ENCODE peak calls at places on chromosomes 5 and 9, in eight cellular contexts. Q is upper lobe of right lung, Y is right cardiac atrium, E is A549, S is heart right ventricle, H is HepG2, M is aorta, O is mucosa of descending colon. R is an unnamed sample.

GRCh38 chr5:17258429-17258828 is 41.0 kb downstream of the BASP1 start:
- ATAC-seq in H (no peak), M (no peak), S (no peak), E (no peak), O (no peak), Q (no peak), Y (no peak), R (no peak)

GRCh38 chr5:114010362-114010761 is 351.5 kb upstream of the KCNN2 start:
- ATAC-seq in S (no peak), M (no peak), Y (no peak), E (no peak), O (no peak), Q (no peak), H (no peak), R (no peak)

GRCh38 chr5:148388692-148389091 is 4.9 kb downstream of the FBXO38 start:
- ATAC-seq in O (no peak), H (no peak), M (no peak), E (no peak), Y (peak; percentile 45), Q (no peak), S (no peak), R (no peak)

GRCh38 chr9:74281674-74282073 is 215.5 kb upstream of the RORB start:
- ATAC-seq in S (no peak), E (peak; percentile 75), H (peak; percentile 83), Q (no peak), M (no peak), O (no peak), Y (no peak), R (no peak)

GRCh38 chr5:39137391-39138181 is 63.4 kb upstream of the RICTOR start:
- ATAC-seq in H (peak; percentile 52), O (no peak), M (no peak), E (peak; percentile 80), Y (no peak), S (no peak), Q (no peak), R (no peak)

GRCh38 chr5:26205146-26205545 is 833.2 kb downstream of the CDH9 start:
- ATAC-seq in M (no peak), S (no peak), Y (no peak), O (no peak), Q (no peak), E (no peak), H (no peak), R (no peak)

GRCh38 chr5:40191041-40191550 is 488.6 kb upstream of the PTGER4 start:
- ATAC-seq in M (no peak), S (no peak), Y (no peak), E (no peak), H (no peak), Q (peak; percentile 34), O (no peak), R (no peak)

GRCh38 chr9:133460405-133461175 is 812 bp downstream of the CACFD1 start:
- ATAC-seq in Y (peak; percentile 0), S (peak; percentile 25), M (peak; percentile 16), E (peak; percentile 1), O (peak; percentile 68), H (peak; percentile 75), Q (peak; percentile 29), R (peak; percentile 35)

GRCh38 chr5:82719368-82719767 is 357.8 kb downstream of the TMEM167A start:
- ATAC-seq in H (no peak), E (no peak), O (no peak), Q (peak; percentile 89), Y (peak; percentile 81), S (no peak), M (no peak), R (no peak)

GRCh38 chr5:138470322-138471285 is 5.3 kb downstream of the EGR1 start:
- ATAC-seq in S (peak; percentile 6), Y (no peak), Q (peak; percentile 4), M (no peak), E (peak; percentile 50), H (peak; percentile 7), O (peak; percentile 6), R (peak; percentile 6)

GRCh38 chr9:137042751-137043727 is 2.9 kb downstream of the NPDC1 start:
- ATAC-seq in H (no peak), M (peak; percentile 36), S (peak; percentile 48), O (no peak), Q (peak; percentile 18), Y (peak; percentile 64), E (no peak), R (peak; percentile 35)

GRCh38 chr9:137046094-137046787 is at the start of gene NPDC1:
- ATAC-seq in E (peak; percentile 76), S (peak; percentile 62), Y (peak; percentile 51), H (peak; percentile 76), Q (peak; percentile 77), M (peak; percentile 69), O (peak; percentile 81), R (peak; percentile 53)

GRCh38 chr9:137045294-137046093 is 483 bp downstream of the NPDC1 start:
- ATAC-seq in O (peak; percentile 33), Y (no peak), S (peak; percentile 18), H (peak; percentile 26), E (peak; percentile 19), M (no peak), Q (no peak), R (peak; percentile 29)

GRCh38 chr9:137044042-137044441 is 1.9 kb downstream of the NPDC1 start:
- ATAC-seq in E (no peak), Y (no peak), H (no peak), M (no peak), S (no peak), Q (no peak), O (no peak), R (no peak)

DNA sequence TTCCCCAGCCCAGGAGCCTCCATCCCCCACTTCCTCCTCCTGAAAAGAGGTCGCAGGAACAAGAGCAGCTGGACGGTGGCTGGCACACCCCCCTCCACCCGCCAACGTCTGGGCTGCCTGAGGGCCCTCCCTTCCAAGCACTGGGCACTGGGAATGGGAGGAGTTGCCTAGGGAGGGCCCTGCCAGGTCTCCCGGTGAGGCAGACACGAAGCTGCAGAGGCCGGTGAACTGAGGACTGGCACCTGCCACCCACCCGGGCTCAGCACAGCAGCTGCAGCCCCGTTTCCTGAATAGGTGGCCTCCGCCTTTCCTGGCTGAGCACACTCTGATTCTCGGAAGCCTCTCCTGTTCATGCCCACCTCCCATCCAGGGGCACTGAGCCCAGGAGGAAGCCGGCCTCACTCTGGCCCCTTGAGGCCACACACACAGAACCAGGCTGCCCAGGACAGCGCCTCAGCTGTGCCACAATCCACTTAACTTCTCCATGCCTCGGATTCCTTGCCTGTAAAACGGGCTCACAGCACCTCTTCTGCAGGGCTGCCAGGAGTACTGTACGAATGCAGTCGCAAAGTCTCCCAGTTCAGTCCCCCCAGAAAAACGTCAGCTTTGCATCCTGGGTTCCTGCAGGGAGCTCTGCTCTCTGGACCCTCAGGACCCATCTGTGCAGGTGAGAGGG is 1.3 kb downstream of the NPDC1 start:
- ATAC-seq in S (no peak), Y (peak; percentile 9), Q (peak; percentile 27), H (no peak), M (peak; percentile 27), E (peak; percentile 2), O (peak; percentile 67), R (peak; percentile 29)
- H3K4me3 ChIP-seq in S (peak overlapping the region; percentile 44), Y (peak overlapping the region; percentile 84), Q (peak overlapping the region; percentile 64), H (peak overlapping the region; percentile 77), M (no peak overlapping the region), E (peak overlapping the region; percentile 71), O (no peak overlapping the region), R (peak overlapping the region; percentile 73)

GRCh38 chr9:121749614-121750013 is 98.2 kb downstream of the DAB2IP start:
- ATAC-seq in O (no peak), H (no peak), S (no peak), Q (no peak), E (no peak), Y (no peak), M (no peak), R (no peak)

GRCh38 chr9:121752929-121753328 is 101.5 kb downstream of the DAB2IP start:
- ATAC-seq in S (no peak), M (no peak), Y (no peak), O (no peak), Q (no peak), E (no peak), H (no peak), R (no peak)

GRCh38 chr9:121750259-121750714 is 98.9 kb downstream of the DAB2IP start:
- ATAC-seq in S (no peak), M (no peak), O (peak; percentile 26), Q (no peak), H (peak; percentile 75), E (no peak), Y (no peak), R (no peak)

GRCh38 chr9:121751686-121752445 is 100.4 kb downstream of the DAB2IP start:
- ATAC-seq in E (no peak), H (no peak), Q (peak; percentile 56), Y (peak; percentile 7), S (no peak), O (no peak), M (peak; percentile 9), R (peak; percentile 22)

GRCh38 chr9:121750715-121751623 is 99.5 kb downstream of the DAB2IP start:
- ATAC-seq in O (peak; percentile 71), S (no peak), Y (no peak), Q (no peak), M (no peak), H (peak; percentile 95), E (no peak), R (no peak)
- H3K4me1 ChIP-seq in O (peaks cover 6% of the 10 kb centered on the region), S (peaks cover 93% of the 10 kb centered on the region), Y (peaks cover 55% of the 10 kb centered on the region), Q (peaks cover 42% of the 10 kb centered on the region), M (peaks cover 7% of the 10 kb centered on the region), H (peaks cover 71% of the 10 kb centered on the region), E (no peaks in the 10 kb centered on the region), R (peaks cover 6% of the 10 kb centered on the region)

GRCh38 chr5:158731014-158731413 is 368.7 kb downstream of the EBF1 start:
- ATAC-seq in Y (no peak), M (no peak), E (no peak), S (no peak), H (no peak), Q (no peak), O (no peak), R (peak; percentile 29)
- H3K9me3 ChIP-seq in Y (no peaks in the 10 kb centered on the region), M (no peaks in the 10 kb centered on the region), E (no peaks in the 10 kb centered on the region), S (no peaks in the 10 kb centered on the region), H (no peaks in the 10 kb centered on the region), Q (no peaks in the 10 kb centered on the region), O (no peaks in the 10 kb centered on the region), R (no peaks in the 10 kb centered on the region)

GRCh38 chr5:68265347-68265746 is 49.8 kb downstream of the PIK3R1 start:
- ATAC-seq in Q (peak; percentile 38), E (no peak), S (peak; percentile 41), O (peak; percentile 25), M (no peak), Y (peak; percentile 70), H (peak; percentile 42), R (no peak)

GRCh38 chr5:68267044-68267443 is 51.5 kb downstream of the PIK3R1 start:
- ATAC-seq in E (no peak), S (no peak), O (peak; percentile 16), Y (no peak), H (no peak), M (no peak), Q (no peak), R (no peak)

GRCh38 chr5:68268363-68269130 is 53.0 kb downstream of the PIK3R1 start:
- ATAC-seq in Y (no peak), E (no peak), H (no peak), O (no peak), Q (no peak), M (no peak), S (no peak), R (no peak)

GRCh38 chr5:68265822-68266395 is 50.4 kb downstream of the PIK3R1 start:
- ATAC-seq in S (peak; percentile 32), E (no peak), Q (peak; percentile 36), M (peak; percentile 58), O (peak; percentile 24), Y (peak; percentile 50), H (no peak), R (no peak)

DNA sequence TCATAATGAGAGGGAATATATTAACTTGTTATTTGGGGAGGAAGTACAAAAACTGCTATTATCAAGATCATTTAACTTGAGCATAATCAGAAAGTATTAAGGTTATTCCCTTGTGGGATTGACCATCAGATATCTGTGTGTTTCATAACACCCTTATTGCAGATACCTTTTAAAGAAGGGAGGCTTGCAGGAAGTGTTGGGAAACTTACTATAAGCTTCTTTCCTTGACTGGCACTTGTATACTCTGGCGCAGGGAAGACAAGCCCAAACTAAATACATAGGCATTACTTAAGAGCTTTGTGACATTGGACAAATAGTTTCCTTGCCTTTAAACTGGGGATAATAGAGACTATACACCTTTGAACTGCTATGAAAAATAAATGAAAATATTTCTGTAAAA is 50.9 kb downstream of the PIK3R1 start:
- ATAC-seq in Q (peak; percentile 32), M (no peak), S (no peak), E (no peak), O (peak; percentile 49), Y (no peak), H (no peak), R (peak; percentile 37)
- H3K4me3 ChIP-seq in Q (no peak overlapping the region), M (no peak overlapping the region), S (no peak overlapping the region), E (no peak overlapping the region), O (no peak overlapping the region), Y (no peak overlapping the region), H (no peak overlapping the region), R (peak overlapping the region; percentile 19)